ENCODE peak calls at places on chromosomes 3 and 15, in ten cellular contexts. O is IMR-90; K is lower lobe of right lung; P is B cell; D is CD8-positive, alpha-beta T cell; Z is HCT116; E is AG10803; Q is A549; R is HFF-Myc; L is cardiac muscle cell. T is an unnamed sample.

GRCh38 chr3:108488631-108489030 is 21.8 kb downstream of the MYH15 start:
- DNase-seq in O (peak; percentile 93), K (no peak), P (no peak), D (no peak), Z (no peak), E (peak; percentile 37), Q (no peak), R (no peak), L (no peak), T (no peak)

GRCh38 chr3:14988988-14989394 is 41.6 kb downstream of the NR2C2 start:
- DNase-seq in O (no peak), K (no peak), P (peak; percentile 54), D (peak; percentile 43), Z (peak; percentile 22), E (no peak), Q (peak; percentile 19), R (no peak), L (peak; percentile 7), T (no peak)

GRCh38 chr3:43144811-43145490 is 39.1 kb upstream of the POMGNT2 start:
- DNase-seq in O (peak; percentile 59), K (no peak), P (no peak), D (no peak), Z (no peak), E (peak; percentile 61), Q (no peak), R (no peak), L (no peak), T (no peak)

GRCh38 chr15:101276501-101277037 is 716 bp downstream of the SELENOS start:
- DNase-seq in O (peak; percentile 47), K (no peak), P (no peak), D (peak; percentile 35), Z (no peak), E (peak; percentile 49), Q (no peak), R (no peak), L (no peak), T (no peak)

GRCh38 chr15:25770031-25770430 is 93.1 kb downstream of the ATP10A start:
- DNase-seq in O (no peak), K (no peak), P (no peak), D (no peak), Z (no peak), E (no peak), Q (no peak), R (no peak), L (no peak), T (no peak)

GRCh38 chr3:154156529-154156928 is 35.3 kb downstream of the ARHGEF26 start:
- DNase-seq in O (no peak), K (no peak), P (no peak), D (no peak), Z (no peak), E (no peak), Q (no peak), R (no peak), L (no peak), T (no peak)

GRCh38 chr15:100328796-100329195 is 13.0 kb downstream of the ADAMTS17 start:
- DNase-seq in O (no peak), K (no peak), P (no peak), D (no peak), Z (no peak), E (no peak), Q (no peak), R (no peak), L (no peak), T (no peak)

GRCh38 chr3:126146034-126146433 is 34.4 kb downstream of the ALDH1L1 start:
- DNase-seq in O (no peak), K (no peak), P (no peak), D (no peak), Z (no peak), E (no peak), Q (no peak), R (no peak), L (no peak), T (no peak)

GRCh38 chr3:59327324-59327939 is 277.6 kb upstream of the CFAP20DC start:
- DNase-seq in O (peak; percentile 41), K (no peak), P (no peak), D (no peak), Z (no peak), E (peak; percentile 96), Q (no peak), R (no peak), L (no peak), T (no peak)

GRCh38 chr3:128993461-128994172 is at the start of gene CFAP92:
- DNase-seq in O (peak; percentile 40), K (peak; percentile 93), P (peak; percentile 95), D (peak; percentile 88), Z (peak; percentile 23), E (peak; percentile 24), Q (peak; percentile 72), R (no peak), L (peak; percentile 92), T (peak; percentile 88)

GRCh38 chr3:149936812-149937230 is 33.9 kb downstream of the PFN2 start:
- DNase-seq in O (peak; percentile 62), K (no peak), P (peak; percentile 19), D (peak; percentile 26), Z (peak; percentile 31), E (peak; percentile 55), Q (peak; percentile 33), R (peak; percentile 22), L (peak; percentile 58), T (no peak)

GRCh38 chr3:52891164-52891563 is 6.2 kb downstream of the STIMATE start:
- DNase-seq in O (no peak), K (peak; percentile 55), P (no peak), D (no peak), Z (no peak), E (no peak), Q (no peak), R (no peak), L (no peak), T (no peak)

GRCh38 chr3:100899440-100900091 is 93.7 kb downstream of the ABI3BP start:
- DNase-seq in O (no peak), K (no peak), P (no peak), D (no peak), Z (no peak), E (no peak), Q (no peak), R (no peak), L (no peak), T (no peak)

GRCh38 chr15:67456677-67457529 is 64.0 kb upstream of the C15orf61 start:
- DNase-seq in O (peak; percentile 59), K (peak; percentile 88), P (peak; percentile 67), D (peak; percentile 76), Z (peak; percentile 42), E (peak; percentile 65), Q (peak; percentile 81), R (peak; percentile 27), L (peak; percentile 88), T (peak; percentile 74)

DNA sequence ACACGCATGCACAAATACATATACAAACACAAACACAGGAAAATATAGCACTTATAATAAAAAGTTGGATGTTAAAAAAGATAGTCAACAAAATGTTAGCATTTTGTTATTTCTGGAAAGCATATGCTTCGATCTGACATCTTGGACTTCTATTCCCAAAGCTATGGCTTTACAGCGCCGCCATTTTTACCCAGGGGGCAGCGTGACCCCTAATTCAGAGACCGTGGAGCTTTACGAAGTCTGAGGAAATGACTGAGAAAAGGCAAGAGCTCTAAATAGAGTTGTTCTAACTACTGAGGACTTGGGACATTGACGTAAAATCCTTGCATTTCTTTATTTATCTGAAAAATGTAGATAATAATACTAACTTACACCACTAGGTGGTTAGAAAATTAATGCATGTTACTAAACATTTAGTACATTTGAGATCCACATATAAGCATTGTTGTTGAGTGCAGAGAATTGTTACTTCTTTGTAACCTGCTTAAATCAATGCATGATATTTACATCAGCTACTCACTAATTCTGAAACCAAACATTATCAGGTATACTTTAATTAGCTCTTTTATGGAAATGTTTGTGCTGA is 155.4 kb downstream of the TP63 start:
- DNase-seq in O (no peak), K (no peak), P (no peak), D (no peak), Z (no peak), E (no peak), Q (no peak), R (no peak), L (no peak), T (no peak)
- TF ChIP-seq CTCF in O (no peak), K (no peak), P (no peak), D (no peak), Z (peak; percentile 6), E (peak; percentile 3), Q (no peak), R (peak; percentile 2), L (peak; percentile 6), T (no peak)

DNA sequence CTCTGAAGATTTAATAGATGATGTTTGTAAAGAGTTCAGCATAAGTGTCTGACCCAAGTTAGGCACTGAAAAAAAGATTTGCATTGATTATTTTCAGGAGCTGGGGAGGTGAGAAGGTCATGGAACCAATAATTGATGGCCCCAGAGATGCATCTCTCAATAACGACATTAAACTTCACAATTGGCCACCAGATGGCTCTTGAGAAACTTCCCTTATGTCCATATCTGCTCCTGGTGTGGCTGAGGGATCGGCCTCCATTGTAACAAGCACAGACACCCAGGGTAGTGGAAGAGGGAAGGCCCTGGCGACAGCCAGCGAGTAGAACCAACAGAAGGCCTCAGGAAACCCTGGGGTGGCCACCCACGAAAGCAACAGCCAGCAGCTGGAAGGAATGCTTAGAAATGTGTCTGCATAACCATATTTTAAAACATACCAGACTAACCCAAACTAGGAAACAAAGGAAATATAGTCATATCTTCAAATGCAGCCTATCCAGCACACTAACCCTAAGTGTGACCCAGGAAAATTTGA is 536.7 kb downstream of the SOX2 start:
- DNase-seq in O (no peak), K (no peak), P (no peak), D (no peak), Z (peak; percentile 34), E (no peak), Q (no peak), R (no peak), L (no peak), T (no peak)
- TF ChIP-seq CTCF in O (no peak), K (no peak), P (no peak), D (no peak), Z (peak; percentile 29), E (no peak), Q (no peak), R (no peak), L (no peak), T (no peak)

GRCh38 chr3:106540743-106541142 is 671.9 kb upstream of the CBLB start:
- DNase-seq in O (no peak), K (no peak), P (no peak), D (no peak), Z (no peak), E (no peak), Q (no peak), R (no peak), L (no peak), T (no peak)
- TF ChIP-seq CTCF in O (no peak), K (no peak), P (no peak), D (no peak), Z (no peak), E (no peak), Q (no peak), R (no peak), L (no peak), T (no peak)

GRCh38 chr3:26963356-26963742 is 340.8 kb downstream of the LRRC3B start:
- DNase-seq in O (no peak), K (no peak), P (no peak), D (no peak), Z (no peak), E (no peak), Q (no peak), R (no peak), L (no peak), T (no peak)
- TF ChIP-seq CTCF in O (no peak), K (no peak), P (no peak), D (no peak), Z (no peak), E (no peak), Q (no peak), R (no peak), L (no peak), T (no peak)

T was measured in CD14-positive monocyte.